ENCODE peak calls at places on chromosomes 13 and 19, in seven cellular contexts. One of them, this sample, is unnamed.

GRCh38 chr13:36115306-36115705 is 15.9 kb downstream of the DCLK1 start:
- DNase-seq in brain pericyte: no peak
- DNase-seq in DMS53: peak
- DNase-seq in NCI-H1694: no peak
- DNase-seq in astrocyte of the hippocampus: no peak
- DNase-seq in iPS-NIHi11: no peak
- DNase-seq in frontal cortex: no peak
- DNase-seq in this sample: no peak

GRCh38 chr13:37539176-37539575 is 59.4 kb downstream of the POSTN start:
- DNase-seq in NCI-H1694: no peak
- DNase-seq in frontal cortex: no peak
- DNase-seq in astrocyte of the hippocampus: no peak
- DNase-seq in DMS53: no peak
- DNase-seq in iPS-NIHi11: no peak
- DNase-seq in brain pericyte: no peak
- DNase-seq in this sample: no peak

GRCh38 chr19:7363225-7363624 is 14.5 kb downstream of the ARHGEF18 start:
- DNase-seq in frontal cortex: no peak
- DNase-seq in NCI-H1694: no peak
- DNase-seq in iPS-NIHi11: no peak
- DNase-seq in DMS53: no peak
- DNase-seq in brain pericyte: no peak
- DNase-seq in astrocyte of the hippocampus: no peak
- DNase-seq in this sample: no peak

GRCh38 chr19:29841559-29842367 is 30.0 kb downstream of the CCNE1 start:
- DNase-seq in astrocyte of the hippocampus: peak
- DNase-seq in NCI-H1694: no peak
- DNase-seq in iPS-NIHi11: peak
- DNase-seq in frontal cortex: no peak
- DNase-seq in DMS53: peak
- DNase-seq in brain pericyte: no peak
- DNase-seq in this sample: peak

GRCh38 chr13:37869756-37870488 is at the start of gene TRPC4:
- DNase-seq in NCI-H1694: peak
- DNase-seq in frontal cortex: no peak
- DNase-seq in astrocyte of the hippocampus: peak
- DNase-seq in brain pericyte: peak
- DNase-seq in DMS53: peak
- DNase-seq in iPS-NIHi11: peak
- DNase-seq in this sample: peak

GRCh38 chr19:55213547-55213946 is 4.2 kb upstream of the PTPRH start:
- DNase-seq in frontal cortex: no peak
- DNase-seq in DMS53: no peak
- DNase-seq in NCI-H1694: no peak
- DNase-seq in brain pericyte: no peak
- DNase-seq in iPS-NIHi11: no peak
- DNase-seq in astrocyte of the hippocampus: no peak
- DNase-seq in this sample: no peak

GRCh38 chr13:108895220-108895704 is 265.9 kb downstream of the MYO16 start:
- DNase-seq in frontal cortex: no peak
- DNase-seq in brain pericyte: no peak
- DNase-seq in DMS53: peak
- DNase-seq in astrocyte of the hippocampus: peak
- DNase-seq in iPS-NIHi11: no peak
- DNase-seq in NCI-H1694: peak
- DNase-seq in this sample: peak

GRCh38 chr19:3575260-3575741 is 2.6 kb downstream of the HMG20B start:
- DNase-seq in astrocyte of the hippocampus: peak
- DNase-seq in brain pericyte: no peak
- DNase-seq in NCI-H1694: peak
- DNase-seq in iPS-NIHi11: no peak
- DNase-seq in frontal cortex: no peak
- DNase-seq in DMS53: peak
- DNase-seq in this sample: peak

GRCh38 chr19:32718286-32718685 is 1.3 kb upstream of the TDRD12 start:
- DNase-seq in NCI-H1694: no peak
- DNase-seq in frontal cortex: no peak
- DNase-seq in brain pericyte: no peak
- DNase-seq in iPS-NIHi11: no peak
- DNase-seq in astrocyte of the hippocampus: no peak
- DNase-seq in DMS53: no peak
- DNase-seq in this sample: peak

GRCh38 chr13:72986197-72986596 is 72.6 kb upstream of the KLF5 start:
- DNase-seq in brain pericyte: no peak
- DNase-seq in frontal cortex: no peak
- DNase-seq in DMS53: no peak
- DNase-seq in astrocyte of the hippocampus: no peak
- DNase-seq in NCI-H1694: no peak
- DNase-seq in iPS-NIHi11: no peak
- DNase-seq in this sample: no peak

GRCh38 chr19:2032296-2032941 is 16.9 kb upstream of the BTBD2 start:
- DNase-seq in NCI-H1694: peak
- DNase-seq in astrocyte of the hippocampus: peak
- DNase-seq in DMS53: peak
- DNase-seq in brain pericyte: peak
- DNase-seq in frontal cortex: peak
- DNase-seq in iPS-NIHi11: peak
- DNase-seq in this sample: peak

GRCh38 chr13:79749985-79750551 is 269.1 kb downstream of the NDFIP2 start:
- DNase-seq in NCI-H1694: no peak
- DNase-seq in iPS-NIHi11: peak
- DNase-seq in DMS53: no peak
- DNase-seq in brain pericyte: peak
- DNase-seq in astrocyte of the hippocampus: peak
- DNase-seq in frontal cortex: no peak
- DNase-seq in this sample: peak

GRCh38 chr19:6891761-6892385 is 4.5 kb downstream of the ADGRE1 start:
- DNase-seq in astrocyte of the hippocampus: no peak
- DNase-seq in DMS53: no peak
- DNase-seq in frontal cortex: no peak
- DNase-seq in NCI-H1694: no peak
- DNase-seq in iPS-NIHi11: no peak
- DNase-seq in brain pericyte: no peak
- DNase-seq in this sample: peak

GRCh38 chr13:84607614-84608013 is 725.3 kb upstream of the SLITRK1 start:
- DNase-seq in NCI-H1694: no peak
- DNase-seq in astrocyte of the hippocampus: peak
- DNase-seq in iPS-NIHi11: no peak
- DNase-seq in DMS53: no peak
- DNase-seq in frontal cortex: no peak
- DNase-seq in brain pericyte: no peak
- DNase-seq in this sample: no peak

GRCh38 chr13:19090495-19090894 is 91.1 kb downstream of the TUBA3C start:
- DNase-seq in NCI-H1694: no peak
- DNase-seq in brain pericyte: no peak
- DNase-seq in frontal cortex: no peak
- DNase-seq in astrocyte of the hippocampus: no peak
- DNase-seq in iPS-NIHi11: no peak
- DNase-seq in DMS53: no peak
- DNase-seq in this sample: no peak

GRCh38 chr19:19997656-19998268 is 41.5 kb downstream of the ZNF682 start:
- DNase-seq in brain pericyte: no peak
- DNase-seq in frontal cortex: no peak
- DNase-seq in iPS-NIHi11: peak
- DNase-seq in astrocyte of the hippocampus: no peak
- DNase-seq in DMS53: peak
- DNase-seq in NCI-H1694: no peak
- DNase-seq in this sample: no peak

GRCh38 chr13:24110011-24110410 is 50.5 kb upstream of the SPATA13 start:
- DNase-seq in DMS53: no peak
- DNase-seq in NCI-H1694: no peak
- DNase-seq in frontal cortex: no peak
- DNase-seq in brain pericyte: no peak
- DNase-seq in iPS-NIHi11: no peak
- DNase-seq in astrocyte of the hippocampus: no peak
- DNase-seq in this sample: peak

GRCh38 chr19:1970806-1971502 is 30.0 kb downstream of the CSNK1G2 start:
- DNase-seq in iPS-NIHi11: no peak
- DNase-seq in frontal cortex: no peak
- DNase-seq in astrocyte of the hippocampus: no peak
- DNase-seq in brain pericyte: no peak
- DNase-seq in DMS53: no peak
- DNase-seq in NCI-H1694: no peak
- DNase-seq in this sample: no peak

GRCh38 chr13:51659276-51660127 is 75.2 kb downstream of the WDFY2 start:
- DNase-seq in brain pericyte: no peak
- DNase-seq in DMS53: no peak
- DNase-seq in iPS-NIHi11: no peak
- DNase-seq in astrocyte of the hippocampus: no peak
- DNase-seq in NCI-H1694: no peak
- DNase-seq in frontal cortex: no peak
- DNase-seq in this sample: no peak

GRCh38 chr19:58407658-58408151 is 744 bp upstream of the ZNF584 start:
- DNase-seq in frontal cortex: no peak
- DNase-seq in iPS-NIHi11: no peak
- DNase-seq in NCI-H1694: no peak
- DNase-seq in DMS53: peak
- DNase-seq in brain pericyte: no peak
- DNase-seq in astrocyte of the hippocampus: no peak
- DNase-seq in this sample: no peak

GRCh38 chr13:109747524-109747923 is 38.9 kb downstream of the IRS2 start:
- DNase-seq in frontal cortex: no peak
- DNase-seq in brain pericyte: no peak
- DNase-seq in NCI-H1694: no peak
- DNase-seq in DMS53: no peak
- DNase-seq in iPS-NIHi11: no peak
- DNase-seq in astrocyte of the hippocampus: no peak
- DNase-seq in this sample: no peak

GRCh38 chr13:45511310-45512147 is 46.8 kb downstream of the COG3 start:
- DNase-seq in iPS-NIHi11: peak
- DNase-seq in NCI-H1694: peak
- DNase-seq in DMS53: peak
- DNase-seq in brain pericyte: peak
- DNase-seq in frontal cortex: peak
- DNase-seq in astrocyte of the hippocampus: peak
- DNase-seq in this sample: peak

GRCh38 chr19:28642787-28643186 is 570.2 kb downstream of the UQCRFS1 start:
- DNase-seq in brain pericyte: no peak
- DNase-seq in NCI-H1694: no peak
- DNase-seq in iPS-NIHi11: no peak
- DNase-seq in frontal cortex: no peak
- DNase-seq in DMS53: no peak
- DNase-seq in astrocyte of the hippocampus: no peak
- DNase-seq in this sample: peak

GRCh38 chr13:27988520-27988919 is at the start of gene URAD:
- DNase-seq in brain pericyte: no peak
- DNase-seq in iPS-NIHi11: no peak
- DNase-seq in NCI-H1694: no peak
- DNase-seq in DMS53: no peak
- DNase-seq in frontal cortex: no peak
- DNase-seq in astrocyte of the hippocampus: no peak
- DNase-seq in this sample: no peak

GRCh38 chr13:52159159-52159982 is at the start of gene NEK3:
- DNase-seq in iPS-NIHi11: peak
- DNase-seq in DMS53: peak
- DNase-seq in astrocyte of the hippocampus: peak
- DNase-seq in NCI-H1694: peak
- DNase-seq in brain pericyte: no peak
- DNase-seq in frontal cortex: peak
- DNase-seq in this sample: peak

This sample was measured in Ammon's horn.